ENCODE peak calls at places on chromosomes 11 and 22, in five cellular contexts. H, Q, D, C and E are unnamed samples.

GRCh38 chr11:1091332-1092083 is 16.8 kb downstream of the MUC2 start:
- DNase-seq in C (no peak), Q (no peak), D (no peak), H (no peak), E (no peak)

GRCh38 chr11:126544311-126545056 is 189.0 kb downstream of the ST3GAL4 start:
- DNase-seq in D (peak), C (no peak), Q (no peak), H (no peak), E (no peak)

GRCh38 chr11:86440305-86440716 is 65.6 kb downstream of the CCDC81 start:
- DNase-seq in C (no peak), H (no peak), D (no peak), Q (no peak), E (no peak)

GRCh38 chr11:68347841-68348240 is 35.5 kb downstream of the LRP5 start:
- DNase-seq in H (no peak), C (no peak), Q (no peak), D (no peak), E (no peak)

GRCh38 chr22:50247748-50248147 is 2.9 kb upstream of the TUBGCP6 start:
- DNase-seq in H (peak), D (peak), C (no peak), Q (no peak), E (no peak)

GRCh38 chr11:100972046-100972445 is 157.6 kb downstream of the PGR start:
- DNase-seq in H (no peak), C (no peak), D (no peak), Q (no peak), E (no peak)

GRCh38 chr11:132992838-132993680 is 539.2 kb downstream of the OPCML start:
- DNase-seq in H (no peak), Q (no peak), D (no peak), C (peak), E (no peak)

GRCh38 chr11:104259121-104259610 is 95.2 kb upstream of the PDGFD start:
- DNase-seq in Q (no peak), H (no peak), D (no peak), C (no peak), E (no peak)

GRCh38 chr22:43796567-43796966 is 15.5 kb downstream of the EFCAB6 start:
- DNase-seq in H (no peak), C (peak), D (no peak), Q (no peak), E (no peak)

GRCh38 chr11:8906629-8907028 is 4.4 kb upstream of the AKIP1 start:
- DNase-seq in D (no peak), H (no peak), Q (no peak), C (no peak), E (no peak)

GRCh38 chr11:62505112-62505783 is 41.4 kb downstream of the AHNAK start:
- DNase-seq in D (peak), C (no peak), Q (no peak), H (no peak), E (no peak)

GRCh38 chr11:43245471-43245870 is 66.3 kb upstream of the API5 start:
- DNase-seq in C (no peak), H (no peak), D (no peak), Q (no peak), E (no peak)

GRCh38 chr22:46796566-46797195 is 34.2 kb downstream of the TBC1D22A start:
- DNase-seq in D (no peak), H (no peak), C (no peak), Q (no peak), E (no peak)

GRCh38 chr11:76048763-76049162 is 157.5 kb downstream of the WNT11 start:
- DNase-seq in Q (no peak), C (no peak), D (peak), H (peak), E (peak)

GRCh38 chr22:44068422-44069191 is 44.5 kb downstream of the PARVB start:
- DNase-seq in D (peak), C (no peak), Q (no peak), H (no peak), E (no peak)

GRCh38 chr11:72721276-72721675 is 30.9 kb downstream of the ARAP1 start:
- DNase-seq in C (no peak), Q (no peak), H (no peak), D (no peak), E (no peak)

GRCh38 chr11:134701564-134702165 is 289.6 kb upstream of the B3GAT1 start:
- DNase-seq in D (no peak), C (no peak), Q (no peak), H (no peak), E (no peak)

GRCh38 chr22:38347944-38348750 is 30.9 kb upstream of the CSNK1E start:
- DNase-seq in Q (no peak), C (no peak), H (no peak), D (no peak), E (no peak)

GRCh38 chr11:31096191-31096590 is 273.3 kb downstream of the DCDC1 start:
- DNase-seq in D (no peak), Q (no peak), H (no peak), C (no peak), E (no peak)

GRCh38 chr11:103631841-103632240 is 404.6 kb upstream of the DDI1 start:
- DNase-seq in H (no peak), D (no peak), C (no peak), Q (no peak), E (no peak)

GRCh38 chr11:66052664-66052982 is 459 bp downstream of the SF3B2 start:
- DNase-seq in D (no peak), C (no peak), Q (no peak), H (no peak), E (no peak)

GRCh38 chr22:41780714-41781507 is 19.6 kb upstream of the CCDC134 start:
- DNase-seq in C (no peak), H (peak), Q (peak), D (peak), E (peak)

GRCh38 chr11:122115520-122116343 is at the start of gene BLID:
- DNase-seq in Q (no peak), C (no peak), D (peak), H (peak), E (no peak)

GRCh38 chr11:62600367-62601113 is 1.1 kb downstream of the MTA2 start:
- DNase-seq in Q (no peak), D (peak), H (peak), C (no peak), E (no peak)

GRCh38 chr22:50444663-50445062 is 30.2 kb downstream of the SBF1 start:
- DNase-seq in Q (no peak), C (no peak), D (no peak), H (no peak), E (no peak)

GRCh38 chr11:7595016-7595869 is 78.1 kb downstream of the CYB5R2 start:
- DNase-seq in H (no peak), Q (no peak), C (no peak), D (no peak), E (no peak)

GRCh38 chr11:3091846-3092602 is 34.8 kb upstream of the CARS1 start:
- DNase-seq in H (peak), D (peak), Q (peak), C (peak), E (peak)

GRCh38 chr11:27471588-27472397 is 797 bp downstream of the LGR4 start:
- DNase-seq in Q (no peak), D (peak), C (no peak), H (peak), E (peak)